ENCODE peak calls at places on chromosomes 5 and 9, in nine cellular contexts. A is stimulated activated CD8-positive, alpha-beta memory T cell treated with anti-CD3 and anti-CD28 coated beads, Interleukin-2, amount 100 ng/mL, for 1 hour; J is AG08395; M is BE2C; U is left cardiac atrium; D is ureter; L is activated CD4-positive, alpha-beta T cell treated with anti-CD3 and anti-CD28 coated beads, Interleukin-2, amount 10 ng/mL, durations not matched to agents 24 days and 14 days; W is left colon; K is MCF 10A. O is an unnamed sample.

GRCh38 chr5:53679261-53679660 is 118.8 kb downstream of the NDUFS4 start:
- DNase-seq in A (no peak), J (peak), M (no peak), U (no peak), D (no peak), L (no peak), W (no peak), K (no peak), O (no peak)

GRCh38 chr5:176446884-176447537 is 1.2 kb upstream of the FAF2 start:
- DNase-seq in A (no peak), J (no peak), M (peak), U (no peak), D (no peak), L (no peak), W (peak), K (no peak), O (no peak)

GRCh38 chr5:132658383-132659302 is 670 bp downstream of the IL13 start:
- DNase-seq in A (no peak), J (no peak), M (no peak), U (peak), D (no peak), L (no peak), W (no peak), K (no peak), O (no peak)

GRCh38 chr5:107470007-107470582 is 200.6 kb downstream of the EFNA5 start:
- DNase-seq in A (no peak), J (no peak), M (no peak), U (no peak), D (no peak), L (no peak), W (no peak), K (peak), O (no peak)

GRCh38 chr5:72355706-72356299 is 35.6 kb downstream of the PTCD2 start:
- DNase-seq in A (no peak), J (peak), M (peak), U (peak), D (no peak), L (no peak), W (no peak), K (peak), O (no peak)

GRCh38 chr5:159887050-159887449 is 29.2 kb upstream of the ADRA1B start:
- DNase-seq in A (no peak), J (no peak), M (no peak), U (no peak), D (no peak), L (no peak), W (no peak), K (no peak), O (no peak)

GRCh38 chr5:84816160-84816559 is 431.5 kb upstream of the EDIL3 start:
- DNase-seq in A (no peak), J (no peak), M (no peak), U (no peak), D (no peak), L (no peak), W (no peak), K (no peak), O (no peak)

GRCh38 chr9:106961623-106962022 is 98.7 kb downstream of the ZNF462 start:
- DNase-seq in A (no peak), J (no peak), M (no peak), U (no peak), D (no peak), L (no peak), W (no peak), K (peak), O (no peak)

GRCh38 chr5:168075387-168075786 is 216.1 kb upstream of the WWC1 start:
- DNase-seq in A (no peak), J (no peak), M (no peak), U (no peak), D (no peak), L (no peak), W (no peak), K (no peak), O (no peak)

GRCh38 chr5:62082370-62082778 is 223.6 kb upstream of the KIF2A start:
- DNase-seq in A (no peak), J (peak), M (no peak), U (no peak), D (no peak), L (no peak), W (no peak), K (peak), O (no peak)

GRCh38 chr9:5832093-5832542 is 799 bp downstream of the ERMP1 start:
- DNase-seq in A (no peak), J (no peak), M (no peak), U (no peak), D (no peak), L (no peak), W (no peak), K (no peak), O (no peak)

GRCh38 chr9:78365979-78366697 is 69.2 kb downstream of the PSAT1 start:
- DNase-seq in A (no peak), J (peak), M (no peak), U (no peak), D (no peak), L (no peak), W (no peak), K (peak), O (no peak)

GRCh38 chr9:21801683-21802417 is 586 bp upstream of the MTAP start:
- DNase-seq in A (no peak), J (peak), M (peak), U (peak), D (peak), L (peak), W (peak), K (no peak), O (peak)

GRCh38 chr9:137437691-137438590 is 3.2 kb downstream of the ENTPD8 start:
- DNase-seq in A (no peak), J (no peak), M (peak), U (peak), D (no peak), L (no peak), W (no peak), K (no peak), O (peak)

GRCh38 chr9:99826579-99826978 is 4.9 kb downstream of the NR4A3 start:
- DNase-seq in A (no peak), J (no peak), M (no peak), U (no peak), D (no peak), L (peak), W (no peak), K (peak), O (no peak)

GRCh38 chr5:159178978-159179377 is 30.4 kb downstream of the RNF145 start:
- DNase-seq in A (no peak), J (peak), M (no peak), U (no peak), D (no peak), L (no peak), W (no peak), K (peak), O (no peak)

GRCh38 chr9:93116049-93116961 is 17.7 kb downstream of the NINJ1 start:
- DNase-seq in A (no peak), J (peak), M (peak), U (peak), D (peak), L (no peak), W (peak), K (peak), O (peak)

GRCh38 chr5:434443-435146 is 8.4 kb upstream of the EXOC3 start:
- DNase-seq in A (no peak), J (no peak), M (no peak), U (peak), D (no peak), L (no peak), W (no peak), K (no peak), O (no peak)

GRCh38 chr9:12604154-12604825 is 88.9 kb upstream of the TYRP1 start:
- DNase-seq in A (no peak), J (no peak), M (no peak), U (no peak), D (no peak), L (no peak), W (no peak), K (peak), O (no peak)

GRCh38 chr9:133374612-133375115 is 1.2 kb downstream of the SURF4 start:
- DNase-seq in A (no peak), J (peak), M (no peak), U (no peak), D (no peak), L (peak), W (no peak), K (no peak), O (no peak)

GRCh38 chr9:127229691-127230417 is 34.7 kb upstream of the GARNL3 start:
- DNase-seq in A (no peak), J (no peak), M (no peak), U (no peak), D (no peak), L (no peak), W (no peak), K (no peak), O (no peak)

GRCh38 chr9:113328045-113328782 is 11.9 kb downstream of the WDR31 start:
- DNase-seq in A (no peak), J (no peak), M (no peak), U (no peak), D (no peak), L (no peak), W (no peak), K (no peak), O (no peak)

GRCh38 chr5:125148706-125149105 is 402.3 kb upstream of the ZNF608 start:
- DNase-seq in A (no peak), J (no peak), M (no peak), U (no peak), D (no peak), L (no peak), W (no peak), K (peak), O (no peak)

GRCh38 chr9:78210841-78211301 is 25.0 kb upstream of the CEP78 start:
- DNase-seq in A (no peak), J (no peak), M (no peak), U (no peak), D (no peak), L (peak), W (no peak), K (no peak), O (no peak)

GRCh38 chr5:144522698-144523097 is 352.0 kb downstream of the KCTD16 start:
- DNase-seq in A (no peak), J (no peak), M (no peak), U (no peak), D (no peak), L (no peak), W (no peak), K (no peak), O (no peak)

GRCh38 chr9:128043467-128043868 is 23.7 kb downstream of the NAIF1 start:
- DNase-seq in A (no peak), J (no peak), M (peak), U (no peak), D (no peak), L (no peak), W (no peak), K (no peak), O (no peak)

GRCh38 chr9:122346478-122347347 is 24.1 kb upstream of the PTGS1 start:
- DNase-seq in A (no peak), J (peak), M (peak), U (peak), D (no peak), L (peak), W (peak), K (no peak), O (peak)

O was measured in lower lobe of right lung.